ENCODE peak calls at places on chromosomes 12 and 14, in five cellular contexts. E is GM04504, R is dermis blood vessel endothelial cell, T is fibroblast of mammary gland, J is EH. N is an unnamed sample.

GRCh38 chr14:98062083-98062482 is 1209.9 kb downstream of the BCL11B start:
- DNase-seq in E (no peak), R (no peak), T (no peak), J (no peak), N (no peak)

GRCh38 chr14:90177537-90178189 is 78.7 kb upstream of the PSMC1 start:
- DNase-seq in E (no peak), R (no peak), T (peak; percentile 3), J (peak; percentile 76), N (peak; percentile 28)

GRCh38 chr12:120583478-120584030 is 2.4 kb upstream of the POP5 start:
- DNase-seq in E (peak; percentile 17), R (peak; percentile 80), T (peak; percentile 60), J (peak; percentile 66), N (peak; percentile 61)

GRCh38 chr12:72010365-72010764 is 71.7 kb downstream of the TPH2 start:
- DNase-seq in E (peak; percentile 16), R (no peak), T (no peak), J (peak; percentile 81), N (peak; percentile 54)

GRCh38 chr14:99732436-99733220 is 48.5 kb downstream of the CYP46A1 start:
- DNase-seq in E (no peak), R (no peak), T (no peak), J (no peak), N (no peak)

GRCh38 chr12:50988051-50988450 is 35.7 kb downstream of the HIGD1C start:
- DNase-seq in E (no peak), R (no peak), T (peak; percentile 48), J (peak; percentile 13), N (peak; percentile 64)

GRCh38 chr14:46661728-46662127 is 10.1 kb upstream of the RPL10L start:
- DNase-seq in E (no peak), R (no peak), T (no peak), J (no peak), N (no peak)

GRCh38 chr12:65561798-65562382 is 262.4 kb upstream of the HMGA2 start:
- DNase-seq in E (no peak), R (peak; percentile 50), T (peak; percentile 88), J (peak; percentile 92), N (peak; percentile 93)

GRCh38 chr12:120039711-120040110 is 50.7 kb downstream of the BICDL1 start:
- DNase-seq in E (no peak), R (no peak), T (no peak), J (no peak), N (no peak)

GRCh38 chr14:103090481-103091020 is 4.0 kb upstream of the EXOC3L4 start:
- DNase-seq in E (no peak), R (no peak), T (no peak), J (no peak), N (no peak)

GRCh38 chr12:114936148-114937099 is 252.4 kb upstream of the TBX3 start:
- DNase-seq in E (no peak), R (peak; percentile 48), T (peak; percentile 90), J (peak; percentile 73), N (peak; percentile 85)

GRCh38 chr14:100622708-100623485 is 35.7 kb upstream of the BEGAIN start:
- DNase-seq in E (no peak), R (no peak), T (no peak), J (no peak), N (no peak)

N was measured in IMR-90.